ENCODE peak calls at places on chromosomes 6 and 20, in ten cellular contexts. W is erythroblast; T is psoas muscle; J is heart right ventricle; C is glutamatergic neuron; R is activated T-helper 1 cell treated with anti-CD3 and anti-CD28 coated beads, Interleukin-2, amount 50 U/mL, for 16 hours; H is AG10803; S is stimulated activated CD4-positive, alpha-beta T cell treated with anti-CD3 and anti-CD28 coated beads, Interleukin-1b, Interleukin-23, amount 100 ng/mL, for 24 hours; Y is HT1080; N is activated CD8-positive, alpha-beta T cell treated with anti-CD3 and anti-CD28 coated beads, Interleukin-2, amount 10 ng/mL, durations not matched to agents 7 days and 5 days. A is an unnamed sample.

GRCh38 chr6:11275598-11275997 is 43.1 kb upstream of the NEDD9 start:
- DNase-seq in Y (no peak), N (peak), C (no peak), H (no peak), S (no peak), J (no peak), W (no peak), R (no peak), T (no peak), A (no peak)

GRCh38 chr20:57723816-57724215 is 14.0 kb upstream of the PMEPA1 start:
- DNase-seq in S (no peak), N (no peak), C (no peak), Y (no peak), W (no peak), R (no peak), T (no peak), H (no peak), J (no peak), A (no peak)

GRCh38 chr6:107786179-107786578 is 37.9 kb downstream of the SCML4 start:
- DNase-seq in H (no peak), J (no peak), W (no peak), T (no peak), S (no peak), Y (no peak), R (no peak), C (no peak), N (peak), A (no peak)

GRCh38 chr6:164741938-164742451 is 567.4 kb downstream of the C6orf118 start:
- DNase-seq in N (no peak), R (no peak), S (no peak), W (no peak), H (no peak), T (no peak), Y (no peak), J (no peak), C (no peak), A (no peak)

GRCh38 chr20:62571667-62572344 is 70.5 kb upstream of the SLCO4A1 start:
- DNase-seq in N (peak), J (no peak), S (no peak), W (peak), T (peak), Y (peak), R (no peak), C (no peak), H (no peak), A (no peak)

GRCh38 chr6:25014806-25015560 is 79.2 kb upstream of the RIPOR2 start:
- DNase-seq in S (no peak), R (no peak), C (no peak), H (peak), Y (no peak), N (no peak), J (no peak), T (no peak), W (peak), A (no peak)

GRCh38 chr20:33401042-33401921 is at the start of gene CDK5RAP1:
- DNase-seq in N (peak), J (peak), T (peak), H (peak), R (peak), Y (peak), S (peak), C (peak), W (peak), A (peak)

GRCh38 chr6:84651583-84651982 is 112.8 kb downstream of the TBX18 start:
- DNase-seq in S (no peak), N (no peak), J (no peak), T (no peak), R (no peak), C (no peak), W (no peak), H (no peak), Y (no peak), A (no peak)

GRCh38 chr6:26351544-26351953 is 13.4 kb upstream of the BTN3A2 start:
- DNase-seq in R (no peak), C (no peak), W (peak), J (no peak), N (no peak), Y (peak), T (no peak), H (peak), S (no peak), A (no peak)

GRCh38 chr20:13455713-13456112 is 183.0 kb downstream of the TASP1 start:
- DNase-seq in J (no peak), C (no peak), Y (no peak), H (peak), R (no peak), S (no peak), W (no peak), T (no peak), N (no peak), A (no peak)

GRCh38 chr6:116386581-116387299 is 16.0 kb downstream of the DSE start:
- DNase-seq in Y (peak), H (peak), C (no peak), T (no peak), N (no peak), S (no peak), W (no peak), J (no peak), R (no peak), A (no peak)

GRCh38 chr6:46234700-46235099 is 63.9 kb upstream of the ENPP5 start:
- DNase-seq in H (no peak), Y (no peak), S (no peak), W (no peak), C (no peak), R (no peak), J (no peak), N (no peak), T (no peak), A (no peak)

GRCh38 chr6:90217621-90218496 is 78.8 kb downstream of the BACH2 start:
- DNase-seq in H (no peak), C (no peak), R (no peak), W (no peak), S (no peak), N (peak), Y (no peak), J (peak), T (no peak), A (no peak)

A was measured in left lung.